ENCODE peak calls at places on chromosomes 4 and X, in four cellular contexts. N is WTC11, V is A549, T is HCT116. E is an unnamed sample.

GRCh38 chr4:138275946-138276621 is 33.9 kb upstream of the SLC7A11 start:
- DNase-seq in N (no peak), V (peak; percentile 25), T (no peak), E (no peak)

GRCh38 chrX:125203379-125203736 is 116.3 kb upstream of the TEX13C start:
- DNase-seq in N (no peak), V (no peak), T (no peak), E (no peak)

GRCh38 chr4:91064157-91064853 is 937.1 kb downstream of the CCSER1 start:
- DNase-seq in N (no peak), V (no peak), T (peak; percentile 52), E (peak; percentile 11)

GRCh38 chr4:115119804-115120352 is 6.5 kb upstream of the NDST4 start:
- DNase-seq in N (no peak), V (no peak), T (no peak), E (peak; percentile 2)

GRCh38 chrX:38699603-38700110 is 101.6 kb upstream of the MID1IP1 start:
- DNase-seq in N (no peak), V (no peak), T (no peak), E (no peak)

GRCh38 chr4:105451346-105451745 is 22.5 kb downstream of the PPA2 start:
- DNase-seq in N (no peak), V (no peak), T (no peak), E (no peak)

GRCh38 chr4:107449611-107450369 is 270.2 kb downstream of the PAPSS1 start:
- DNase-seq in N (no peak), V (no peak), T (no peak), E (no peak)

GRCh38 chrX:50071507-50071906 is 129.3 kb downstream of the AKAP4 start:
- DNase-seq in N (no peak), V (no peak), T (no peak), E (no peak)

GRCh38 chrX:149151805-149152757 is 353.0 kb downstream of the IDS start:
- DNase-seq in N (no peak), V (no peak), T (no peak), E (peak; percentile 14)

GRCh38 chrX:150574824-150575409 is 6.5 kb downstream of the MTM1 start:
- DNase-seq in N (no peak), V (no peak), T (no peak), E (no peak)

GRCh38 chr4:37628977-37629609 is 57.1 kb downstream of the RELL1 start:
- DNase-seq in N (no peak), V (peak; percentile 50), T (peak; percentile 59), E (peak; percentile 58)

GRCh38 chr4:151110236-151110635 is 10.8 kb downstream of the RPS3A start:
- DNase-seq in N (no peak), V (no peak), T (no peak), E (no peak)

GRCh38 chr4:156571146-156571545 is 400.5 kb downstream of the PDGFC start:
- DNase-seq in N (no peak), V (no peak), T (no peak), E (no peak)

GRCh38 chr4:7186516-7187296 is 5.6 kb upstream of the SORCS2 start:
- DNase-seq in N (no peak), V (no peak), T (no peak), E (no peak)

GRCh38 chr4:36165256-36166005 is 78.9 kb downstream of the ARAP2 start:
- DNase-seq in N (no peak), V (no peak), T (no peak), E (no peak)

GRCh38 chr4:2515835-2516550 is 20.5 kb upstream of the FAM193A start:
- DNase-seq in N (no peak), V (no peak), T (no peak), E (no peak)

GRCh38 chr4:134708026-134708425 is 506.4 kb upstream of the PABPC4L start:
- DNase-seq in N (no peak), V (no peak), T (no peak), E (no peak)

GRCh38 chrX:154712781-154713391 is 38.0 kb downstream of the GAB3 start:
- DNase-seq in N (no peak), V (no peak), T (no peak), E (peak; percentile 16)

GRCh38 chr4:66911898-66912297 is 633.4 kb downstream of the CENPC start:
- DNase-seq in N (no peak), V (no peak), T (no peak), E (no peak)

GRCh38 chrX:24204958-24205357 is 55.4 kb downstream of the ZFX start:
- DNase-seq in N (no peak), V (no peak), T (no peak), E (no peak)

GRCh38 chr4:188282620-188283232 is 143.5 kb downstream of the TRIML1 start:
- DNase-seq in N (peak; percentile 68), V (no peak), T (no peak), E (no peak)

GRCh38 chr4:2363056-2363719 is 55.3 kb downstream of the ZFYVE28 start:
- DNase-seq in N (no peak), V (no peak), T (no peak), E (peak; percentile 68)

GRCh38 chr4:91630764-91631163 is 673.0 kb upstream of the GRID2 start:
- DNase-seq in N (no peak), V (no peak), T (no peak), E (no peak)

GRCh38 chr4:165096776-165097175 is 15.9 kb downstream of the TMEM192 start:
- DNase-seq in N (no peak), V (peak; percentile 6), T (no peak), E (peak; percentile 38)

GRCh38 chr4:142547974-142548373 is 298.1 kb downstream of the INPP4B start:
- DNase-seq in N (no peak), V (no peak), T (no peak), E (no peak)

GRCh38 chr4:7285244-7286122 is 93.1 kb downstream of the SORCS2 start:
- DNase-seq in N (no peak), V (no peak), T (no peak), E (no peak)

GRCh38 chrX:148535639-148536038 is 35.2 kb downstream of the AFF2 start:
- DNase-seq in N (no peak), V (no peak), T (no peak), E (peak; percentile 16)

GRCh38 chr4:48899950-48900349 is 6.6 kb downstream of the OCIAD2 start:
- DNase-seq in N (no peak), V (no peak), T (no peak), E (peak; percentile 62)

GRCh38 chr4:24642941-24643628 is 58.7 kb upstream of the DHX15 start:
- DNase-seq in N (no peak), V (peak; percentile 29), T (no peak), E (no peak)

GRCh38 chr4:90234916-90235547 is 107.8 kb downstream of the CCSER1 start:
- DNase-seq in N (no peak), V (no peak), T (no peak), E (no peak)

GRCh38 chr4:80532674-80533333 is 197.3 kb downstream of the CFAP299 start:
- DNase-seq in N (no peak), V (no peak), T (no peak), E (no peak)

GRCh38 chr4:74096265-74096980 is 2.6 kb downstream of the CXCL2 start:
- DNase-seq in N (no peak), V (no peak), T (no peak), E (no peak)

GRCh38 chr4:123050014-123050413 is 127.6 kb upstream of the NUDT6 start:
- DNase-seq in N (no peak), V (no peak), T (no peak), E (no peak)
- TF ChIP-seq MAX in N (no peak), V (no peak), T (no peak), E (no peak)

DNA sequence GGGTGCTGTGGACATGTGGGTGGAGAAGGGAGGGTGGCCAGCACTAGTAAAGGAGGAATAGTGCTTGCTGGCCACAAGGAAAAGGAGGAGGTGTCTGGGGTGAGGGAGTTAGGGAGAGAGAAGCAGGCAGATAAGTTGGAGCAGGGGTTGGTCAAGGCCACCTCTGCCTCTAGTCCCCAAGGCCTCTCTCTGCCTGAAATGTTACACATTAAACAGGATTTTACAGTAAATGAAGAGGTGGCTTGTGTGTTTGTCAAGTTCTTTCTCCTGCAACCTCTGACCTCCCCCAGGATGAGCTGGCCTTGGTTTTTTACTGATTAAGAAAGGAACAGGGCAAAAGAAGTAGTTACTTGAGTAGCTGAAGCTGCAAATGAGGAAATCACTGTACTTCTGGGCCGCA is 1.9 kb downstream of the GJB1 start:
- DNase-seq in N (no peak), V (no peak), T (no peak), E (peak; percentile 26)
- TF ChIP-seq CTCF in N (no peak), V (no peak), T (no peak), E (no peak)

GRCh38 chrX:10620121-10620699 is at the start of gene MID1:
- DNase-seq in N (peak; percentile 74), V (peak; percentile 68), T (peak; percentile 55), E (no peak)
- TF ChIP-seq MAX in N (peak; percentile 54), V (peak; percentile 47), T (no peak), E (no peak)

GRCh38 chr4:158714937-158715336 is 8.3 kb downstream of the PPID start:
- DNase-seq in N (no peak), V (no peak), T (no peak), E (no peak)

GRCh38 chr4:158715787-158716186 is 7.4 kb downstream of the PPID start:
- DNase-seq in N (no peak), V (no peak), T (no peak), E (no peak)

DNA sequence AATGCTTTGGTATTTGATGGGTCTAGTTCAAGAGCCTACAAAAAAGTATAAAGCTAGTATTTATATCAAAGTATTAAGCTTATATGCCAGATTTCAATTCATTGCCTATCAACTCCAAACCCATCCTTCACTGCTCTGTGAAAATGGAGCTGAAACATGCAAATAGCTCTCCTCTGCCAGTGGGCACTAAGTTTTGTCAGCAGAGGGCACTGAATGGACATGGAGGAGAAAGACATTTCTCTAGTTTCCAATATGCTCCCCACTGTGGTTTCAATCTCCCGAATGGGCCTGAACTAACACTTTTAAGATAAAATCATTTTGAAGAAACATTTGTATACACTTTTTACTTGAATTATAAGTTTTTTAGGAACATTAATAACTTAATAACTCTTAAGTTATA is 12.4 kb downstream of the PPID start:
- DNase-seq in N (no peak), V (no peak), T (no peak), E (peak; percentile 4)
- TF ChIP-seq CTCF in N (no peak), V (no peak), T (no peak), E (no peak)

DNA sequence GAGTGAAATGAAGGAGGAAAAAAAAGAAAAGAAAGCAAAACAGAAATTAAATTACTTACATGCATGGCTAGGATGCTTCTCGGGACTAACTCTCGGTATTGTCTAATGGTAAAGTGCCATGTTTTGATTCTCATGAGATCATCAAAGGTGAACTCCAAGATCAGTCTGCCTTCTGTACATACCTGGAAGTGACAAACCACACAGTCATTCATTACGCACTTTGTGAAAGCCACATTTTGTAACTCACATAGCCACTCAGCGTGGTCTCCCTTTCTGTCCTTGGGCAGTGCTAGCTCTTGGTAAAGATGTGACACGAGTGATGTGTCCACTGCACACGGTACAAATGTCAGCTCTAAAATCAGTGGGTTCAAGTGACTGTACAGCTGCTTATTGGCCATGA is 309.8 kb downstream of the LDB2 start:
- DNase-seq in N (no peak), V (no peak), T (no peak), E (no peak)
- TF ChIP-seq MAX in N (no peak), V (no peak), T (no peak), E (no peak)